ENCODE peak calls at places on chromosomes 16 and 17, in five cellular contexts. One of them, this sample, is unnamed.
A peak's percentile ranks its signal among the peaks of the same experiment; 100 is the strongest.

GRCh38 chr16:16861546-16861945 is 482.6 kb downstream of the NPIPA7 start:
- DNase-seq in right atrium auricular region: no peak
- DNase-seq in Panc1: peak; percentile 46
- DNase-seq in GM12865: peak; percentile 73
- DNase-seq in RWPE1: peak; percentile 34
- DNase-seq in this sample: no peak

GRCh38 chr16:55655709-55656694 is at the start of gene SLC6A2:
- DNase-seq in right atrium auricular region: no peak
- DNase-seq in Panc1: no peak
- DNase-seq in GM12865: no peak
- DNase-seq in RWPE1: peak; percentile 19
- DNase-seq in this sample: no peak

GRCh38 chr16:50791522-50791921 is 49.6 kb downstream of the CYLD start:
- DNase-seq in Panc1: no peak
- DNase-seq in GM12865: no peak
- DNase-seq in right atrium auricular region: no peak
- DNase-seq in RWPE1: no peak
- DNase-seq in this sample: no peak

GRCh38 chr16:88303890-88304819 is 78.6 kb upstream of the ZNF469 start:
- DNase-seq in Panc1: no peak
- DNase-seq in GM12865: no peak
- DNase-seq in RWPE1: peak; percentile 62
- DNase-seq in right atrium auricular region: peak; percentile 70
- DNase-seq in this sample: peak; percentile 51

GRCh38 chr16:87487361-87487924 is 5.4 kb downstream of the ZCCHC14 start:
- DNase-seq in RWPE1: peak; percentile 56
- DNase-seq in Panc1: no peak
- DNase-seq in right atrium auricular region: peak; percentile 84
- DNase-seq in GM12865: no peak
- DNase-seq in this sample: peak; percentile 73

GRCh38 chr16:50144211-50144610 is 8.9 kb upstream of the TENT4B start:
- DNase-seq in GM12865: no peak
- DNase-seq in right atrium auricular region: no peak
- DNase-seq in RWPE1: no peak
- DNase-seq in Panc1: no peak
- DNase-seq in this sample: no peak

GRCh38 chr16:29702307-29702706 is 23.3 kb downstream of the QPRT start:
- DNase-seq in RWPE1: no peak
- DNase-seq in right atrium auricular region: no peak
- DNase-seq in Panc1: no peak
- DNase-seq in GM12865: peak; percentile 75
- DNase-seq in this sample: no peak

GRCh38 chr16:73215482-73216377 is 167.8 kb upstream of the ZFHX3 start:
- DNase-seq in right atrium auricular region: no peak
- DNase-seq in RWPE1: no peak
- DNase-seq in GM12865: no peak
- DNase-seq in Panc1: no peak
- DNase-seq in this sample: no peak

GRCh38 chr17:54172654-54173316 is 350.1 kb downstream of the KIF2B start:
- DNase-seq in right atrium auricular region: no peak
- DNase-seq in GM12865: no peak
- DNase-seq in RWPE1: peak; percentile 3
- DNase-seq in Panc1: no peak
- DNase-seq in this sample: peak; percentile 16

GRCh38 chr16:23245268-23245667 is 56.8 kb upstream of the SCNN1B start:
- DNase-seq in RWPE1: no peak
- DNase-seq in Panc1: no peak
- DNase-seq in GM12865: no peak
- DNase-seq in right atrium auricular region: no peak
- DNase-seq in this sample: no peak

GRCh38 chr17:3602499-3602898 is 6.7 kb downstream of the TRPV1 start:
- DNase-seq in right atrium auricular region: no peak
- DNase-seq in RWPE1: no peak
- DNase-seq in GM12865: peak; percentile 71
- DNase-seq in Panc1: peak; percentile 15
- DNase-seq in this sample: peak; percentile 34

GRCh38 chr17:16314189-16314588 is 39.1 kb downstream of the CENPV start:
- DNase-seq in GM12865: no peak
- DNase-seq in Panc1: no peak
- DNase-seq in right atrium auricular region: no peak
- DNase-seq in RWPE1: no peak
- DNase-seq in this sample: no peak

GRCh38 chr17:43338886-43339516 is 59.8 kb upstream of the ARL4D start:
- DNase-seq in Panc1: no peak
- DNase-seq in right atrium auricular region: peak; percentile 79
- DNase-seq in GM12865: peak; percentile 63
- DNase-seq in RWPE1: no peak
- DNase-seq in this sample: peak; percentile 69

GRCh38 chr17:1412185-1413110 is 12.4 kb upstream of the YWHAE start:
- DNase-seq in RWPE1: no peak
- DNase-seq in right atrium auricular region: no peak
- DNase-seq in Panc1: no peak
- DNase-seq in GM12865: no peak
- DNase-seq in this sample: peak; percentile 53

GRCh38 chr16:56732832-56733231 is 2.9 kb downstream of the NUP93 start:
- DNase-seq in right atrium auricular region: no peak
- DNase-seq in Panc1: no peak
- DNase-seq in RWPE1: no peak
- DNase-seq in GM12865: peak; percentile 52
- DNase-seq in this sample: no peak

GRCh38 chr16:47565454-47565853 is 104.3 kb downstream of the PHKB start:
- DNase-seq in RWPE1: peak; percentile 39
- DNase-seq in right atrium auricular region: peak; percentile 81
- DNase-seq in Panc1: no peak
- DNase-seq in GM12865: peak; percentile 33
- DNase-seq in this sample: peak; percentile 89

GRCh38 chr17:46090871-46091270 is 91.8 kb downstream of the STH start:
- DNase-seq in RWPE1: no peak
- DNase-seq in Panc1: no peak
- DNase-seq in GM12865: no peak
- DNase-seq in right atrium auricular region: no peak
- DNase-seq in this sample: no peak

GRCh38 chr17:39928868-39929651 is 1.5 kb downstream of the LRRC3C start:
- DNase-seq in right atrium auricular region: no peak
- DNase-seq in Panc1: no peak
- DNase-seq in GM12865: peak; percentile 45
- DNase-seq in RWPE1: peak; percentile 80
- DNase-seq in this sample: peak; percentile 66

GRCh38 chr17:885971-886571 is 93.5 kb downstream of the NXN start:
- DNase-seq in Panc1: no peak
- DNase-seq in GM12865: no peak
- DNase-seq in RWPE1: no peak
- DNase-seq in right atrium auricular region: peak; percentile 78
- DNase-seq in this sample: no peak

GRCh38 chr16:74954763-74955162 is 30.2 kb downstream of the WDR59 start:
- DNase-seq in right atrium auricular region: no peak
- DNase-seq in GM12865: no peak
- DNase-seq in RWPE1: no peak
- DNase-seq in Panc1: no peak
- DNase-seq in this sample: no peak

GRCh38 chr17:21214777-21215541 is 998 bp upstream of the TMEM11 start:
- DNase-seq in right atrium auricular region: no peak
- DNase-seq in RWPE1: peak; percentile 25
- DNase-seq in Panc1: no peak
- DNase-seq in GM12865: peak; percentile 16
- DNase-seq in this sample: no peak

GRCh38 chr17:10768766-10769383 is 35.0 kb downstream of the TMEM238L start:
- DNase-seq in GM12865: no peak
- DNase-seq in RWPE1: no peak
- DNase-seq in Panc1: no peak
- DNase-seq in right atrium auricular region: no peak
- DNase-seq in this sample: no peak

GRCh38 chr17:16519021-16519420 is 27.0 kb upstream of the LRRC75A start:
- DNase-seq in GM12865: no peak
- DNase-seq in RWPE1: no peak
- DNase-seq in Panc1: no peak
- DNase-seq in right atrium auricular region: no peak
- DNase-seq in this sample: no peak

GRCh38 chr17:31320791-31321190 is 631 bp downstream of the EVI2A start:
- DNase-seq in right atrium auricular region: no peak
- DNase-seq in RWPE1: no peak
- DNase-seq in Panc1: no peak
- DNase-seq in GM12865: peak; percentile 33
- DNase-seq in this sample: peak; percentile 36

GRCh38 chr16:85557083-85557975 is 55.8 kb upstream of the GSE1 start:
- DNase-seq in RWPE1: peak; percentile 81
- DNase-seq in GM12865: peak; percentile 58
- DNase-seq in Panc1: no peak
- DNase-seq in right atrium auricular region: no peak
- DNase-seq in this sample: peak; percentile 48

GRCh38 chr17:15106540-15106939 is 158.6 kb downstream of the PMP22 start:
- DNase-seq in RWPE1: peak; percentile 82
- DNase-seq in right atrium auricular region: no peak
- DNase-seq in Panc1: no peak
- DNase-seq in GM12865: no peak
- DNase-seq in this sample: peak; percentile 66

GRCh38 chr17:44376124-44376523 is 12.5 kb upstream of the FAM171A2 start:
- DNase-seq in Panc1: no peak
- DNase-seq in right atrium auricular region: no peak
- DNase-seq in GM12865: no peak
- DNase-seq in RWPE1: no peak
- DNase-seq in this sample: peak; percentile 33

DNA sequence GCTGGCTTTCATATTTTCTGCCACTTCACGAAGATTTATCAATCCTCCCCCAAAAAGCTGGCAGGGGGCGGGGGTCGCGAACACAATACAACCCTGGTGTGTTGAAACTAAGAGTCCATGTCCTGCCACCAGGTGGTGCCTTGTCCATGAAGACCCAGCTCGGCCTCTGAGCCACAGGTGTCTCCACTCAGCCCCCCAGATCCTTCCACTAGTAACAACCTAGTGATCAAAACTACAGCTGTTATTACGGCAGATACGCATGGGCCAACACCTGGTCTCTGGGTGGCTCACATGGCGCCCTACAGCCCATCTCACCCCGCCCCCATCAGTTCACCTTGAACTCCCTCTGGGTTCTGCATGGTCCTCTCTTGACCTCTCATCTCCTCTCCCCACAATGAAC is 27.7 kb downstream of the USP7 start:
- DNase-seq in Panc1: no peak
- DNase-seq in right atrium auricular region: no peak
- DNase-seq in RWPE1: no peak
- DNase-seq in GM12865: peak; percentile 63
- DNase-seq in this sample: peak; percentile 14
- TF ChIP-seq CTCF in Panc1: no peak
- TF ChIP-seq CTCF in right atrium auricular region: no peak
- TF ChIP-seq CTCF in RWPE1: no peak
- TF ChIP-seq CTCF in GM12865: peak; percentile 13
- TF ChIP-seq CTCF in this sample: no peak

DNA sequence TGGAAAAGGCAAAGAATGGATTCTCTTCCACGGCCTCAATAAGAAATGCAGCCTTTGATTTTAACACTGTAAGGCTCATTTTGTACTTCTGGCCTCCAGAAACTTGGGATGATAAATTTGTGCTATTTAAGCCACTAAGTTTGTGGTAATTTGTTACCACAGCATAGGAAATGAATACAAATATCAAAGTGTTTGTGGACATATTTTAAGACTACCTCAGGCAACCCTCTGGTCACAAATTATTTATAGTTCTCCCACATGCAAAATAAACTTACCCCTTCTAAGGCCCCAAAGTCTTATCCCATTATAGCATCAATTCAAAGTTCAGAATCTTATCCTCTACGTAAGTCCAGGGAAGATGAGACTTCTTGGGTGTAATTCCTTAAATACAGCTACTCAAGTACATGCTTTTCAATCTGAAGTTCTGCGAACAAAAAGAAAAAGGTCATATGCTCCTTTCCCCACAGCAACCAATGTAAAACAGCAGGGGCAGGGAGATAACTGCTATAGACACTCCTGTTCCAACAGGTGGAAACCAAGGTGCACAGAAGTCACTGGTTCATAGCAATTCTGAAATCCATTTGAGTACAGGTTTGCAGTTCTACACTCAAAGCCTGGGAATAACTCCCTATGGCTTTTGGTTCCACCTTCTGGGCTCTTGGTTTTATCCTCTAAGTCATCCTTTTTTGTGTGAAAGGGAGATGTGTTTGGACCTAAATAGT is 5.4 kb upstream of the EFCAB13 start:
- DNase-seq in Panc1: no peak
- DNase-seq in GM12865: peak; percentile 36
- DNase-seq in RWPE1: no peak
- DNase-seq in right atrium auricular region: no peak
- DNase-seq in this sample: no peak
- TF ChIP-seq CTCF in Panc1: no peak
- TF ChIP-seq CTCF in GM12865: no peak
- TF ChIP-seq CTCF in RWPE1: no peak
- TF ChIP-seq CTCF in right atrium auricular region: no peak
- TF ChIP-seq CTCF in this sample: no peak

GRCh38 chr17:47315451-47316266 is 8.1 kb upstream of the EFCAB13 start:
- DNase-seq in Panc1: peak; percentile 56
- DNase-seq in GM12865: peak; percentile 79
- DNase-seq in RWPE1: peak; percentile 76
- DNase-seq in right atrium auricular region: no peak
- DNase-seq in this sample: peak; percentile 83

GRCh38 chr17:47311420-47311819 is 12.3 kb upstream of the EFCAB13 start:
- DNase-seq in Panc1: no peak
- DNase-seq in RWPE1: no peak
- DNase-seq in GM12865: no peak
- DNase-seq in right atrium auricular region: no peak
- DNase-seq in this sample: no peak

GRCh38 chr17:47317119-47317518 is 6.6 kb upstream of the EFCAB13 start:
- DNase-seq in right atrium auricular region: no peak
- DNase-seq in Panc1: no peak
- DNase-seq in RWPE1: no peak
- DNase-seq in GM12865: no peak
- DNase-seq in this sample: no peak

GRCh38 chr17:47320879-47321502 is 2.8 kb upstream of the EFCAB13 start:
- DNase-seq in Panc1: no peak
- DNase-seq in GM12865: no peak
- DNase-seq in RWPE1: no peak
- DNase-seq in right atrium auricular region: no peak
- DNase-seq in this sample: no peak

GRCh38 chr17:47316316-47316715 is 7.4 kb upstream of the EFCAB13 start:
- DNase-seq in right atrium auricular region: no peak
- DNase-seq in Panc1: no peak
- DNase-seq in RWPE1: no peak
- DNase-seq in GM12865: no peak
- DNase-seq in this sample: peak; percentile 50
- TF ChIP-seq CTCF in right atrium auricular region: no peak
- TF ChIP-seq CTCF in Panc1: no peak
- TF ChIP-seq CTCF in RWPE1: no peak
- TF ChIP-seq CTCF in GM12865: no peak
- TF ChIP-seq CTCF in this sample: no peak

GRCh38 chr16:1273816-1274215 is 17.9 kb downstream of the TPSD1 start:
- DNase-seq in right atrium auricular region: no peak
- DNase-seq in RWPE1: no peak
- DNase-seq in Panc1: no peak
- DNase-seq in GM12865: no peak
- DNase-seq in this sample: no peak

GRCh38 chr16:1276580-1276878 is 20.7 kb downstream of the TPSD1 start:
- DNase-seq in right atrium auricular region: no peak
- DNase-seq in RWPE1: no peak
- DNase-seq in GM12865: no peak
- DNase-seq in Panc1: no peak
- DNase-seq in this sample: no peak

GRCh38 chr16:1275791-1276579 is 20.1 kb downstream of the TPSD1 start:
- DNase-seq in RWPE1: no peak
- DNase-seq in Panc1: no peak
- DNase-seq in right atrium auricular region: no peak
- DNase-seq in GM12865: no peak
- DNase-seq in this sample: no peak

GRCh38 chr16:1271380-1271749 is 15.5 kb downstream of the TPSD1 start:
- DNase-seq in RWPE1: no peak
- DNase-seq in right atrium auricular region: no peak
- DNase-seq in Panc1: no peak
- DNase-seq in GM12865: no peak
- DNase-seq in this sample: no peak

GRCh38 chr16:1272453-1273198 is 16.8 kb downstream of the TPSD1 start:
- DNase-seq in RWPE1: no peak
- DNase-seq in GM12865: no peak
- DNase-seq in right atrium auricular region: no peak
- DNase-seq in Panc1: no peak
- DNase-seq in this sample: no peak
- TF ChIP-seq CTCF in RWPE1: no peak
- TF ChIP-seq CTCF in GM12865: no peak
- TF ChIP-seq CTCF in right atrium auricular region: no peak
- TF ChIP-seq CTCF in Panc1: no peak
- TF ChIP-seq CTCF in this sample: no peak